ENCODE peak calls at places on chromosome 1, in nine cellular contexts. One of them, this sample, is unnamed.

GRCh38 chr1:59477286-59477685 is 180.4 kb downstream of the FGGY start:
- DNase-seq in ascending aorta: no peak
- DNase-seq in cardiac muscle cell: no peak
- DNase-seq in cardiac fibroblast: no peak
- DNase-seq in GM13976: no peak
- DNase-seq in lower leg skin: no peak
- DNase-seq in spleen: no peak
- DNase-seq in heart right ventricle: no peak
- DNase-seq in tibial artery: no peak
- DNase-seq in this sample: no peak

GRCh38 chr1:94551449-94551848 is 9.9 kb upstream of the F3 start:
- DNase-seq in lower leg skin: no peak
- DNase-seq in ascending aorta: no peak
- DNase-seq in tibial artery: no peak
- DNase-seq in spleen: no peak
- DNase-seq in GM13976: no peak
- DNase-seq in cardiac fibroblast: no peak
- DNase-seq in cardiac muscle cell: no peak
- DNase-seq in heart right ventricle: no peak
- DNase-seq in this sample: no peak

GRCh38 chr1:10561497-10561896 is 86.7 kb downstream of the PEX14 start:
- DNase-seq in tibial artery: no peak
- DNase-seq in cardiac muscle cell: peak
- DNase-seq in cardiac fibroblast: peak
- DNase-seq in heart right ventricle: no peak
- DNase-seq in ascending aorta: no peak
- DNase-seq in lower leg skin: no peak
- DNase-seq in GM13976: no peak
- DNase-seq in spleen: no peak
- DNase-seq in this sample: no peak

GRCh38 chr1:61259379-61260148 is 177.2 kb downstream of the NFIA start:
- DNase-seq in GM13976: no peak
- DNase-seq in heart right ventricle: no peak
- DNase-seq in lower leg skin: no peak
- DNase-seq in spleen: no peak
- DNase-seq in ascending aorta: no peak
- DNase-seq in cardiac muscle cell: peak
- DNase-seq in tibial artery: no peak
- DNase-seq in cardiac fibroblast: peak
- DNase-seq in this sample: no peak

GRCh38 chr1:156124557-156125483 is 10.3 kb downstream of the LMNA start:
- DNase-seq in ascending aorta: no peak
- DNase-seq in cardiac muscle cell: no peak
- DNase-seq in heart right ventricle: no peak
- DNase-seq in lower leg skin: peak
- DNase-seq in GM13976: no peak
- DNase-seq in cardiac fibroblast: peak
- DNase-seq in tibial artery: peak
- DNase-seq in spleen: no peak
- DNase-seq in this sample: no peak

GRCh38 chr1:65581120-65581519 is 160.7 kb downstream of the LEPR start:
- DNase-seq in spleen: no peak
- DNase-seq in cardiac muscle cell: peak
- DNase-seq in lower leg skin: no peak
- DNase-seq in cardiac fibroblast: peak
- DNase-seq in heart right ventricle: no peak
- DNase-seq in tibial artery: no peak
- DNase-seq in GM13976: no peak
- DNase-seq in ascending aorta: no peak
- DNase-seq in this sample: no peak

GRCh38 chr1:64229307-64229706 is 25.9 kb downstream of the UBE2U start:
- DNase-seq in cardiac fibroblast: no peak
- DNase-seq in tibial artery: no peak
- DNase-seq in spleen: no peak
- DNase-seq in lower leg skin: no peak
- DNase-seq in ascending aorta: no peak
- DNase-seq in GM13976: no peak
- DNase-seq in cardiac muscle cell: no peak
- DNase-seq in heart right ventricle: no peak
- DNase-seq in this sample: no peak

GRCh38 chr1:168084396-168085231 is 52.1 kb downstream of the GPR161 start:
- DNase-seq in tibial artery: peak
- DNase-seq in cardiac fibroblast: peak
- DNase-seq in ascending aorta: peak
- DNase-seq in lower leg skin: no peak
- DNase-seq in heart right ventricle: peak
- DNase-seq in GM13976: peak
- DNase-seq in cardiac muscle cell: peak
- DNase-seq in spleen: peak
- DNase-seq in this sample: no peak

GRCh38 chr1:241837901-241838300 is 10.1 kb upstream of the EXO1 start:
- DNase-seq in tibial artery: no peak
- DNase-seq in cardiac fibroblast: peak
- DNase-seq in GM13976: no peak
- DNase-seq in heart right ventricle: no peak
- DNase-seq in ascending aorta: no peak
- DNase-seq in cardiac muscle cell: peak
- DNase-seq in spleen: no peak
- DNase-seq in lower leg skin: no peak
- DNase-seq in this sample: no peak

GRCh38 chr1:96522927-96523326 is 198.7 kb upstream of the PTBP2 start:
- DNase-seq in cardiac fibroblast: no peak
- DNase-seq in cardiac muscle cell: no peak
- DNase-seq in GM13976: no peak
- DNase-seq in heart right ventricle: no peak
- DNase-seq in spleen: no peak
- DNase-seq in lower leg skin: no peak
- DNase-seq in tibial artery: no peak
- DNase-seq in ascending aorta: no peak
- DNase-seq in this sample: no peak

GRCh38 chr1:198064181-198064580 is 92.6 kb upstream of the NEK7 start:
- DNase-seq in cardiac fibroblast: no peak
- DNase-seq in GM13976: no peak
- DNase-seq in cardiac muscle cell: no peak
- DNase-seq in heart right ventricle: no peak
- DNase-seq in tibial artery: no peak
- DNase-seq in spleen: no peak
- DNase-seq in ascending aorta: no peak
- DNase-seq in lower leg skin: no peak
- DNase-seq in this sample: no peak

GRCh38 chr1:167824163-167824794 is 89.7 kb downstream of the ADCY10 start:
- DNase-seq in cardiac muscle cell: peak
- DNase-seq in spleen: no peak
- DNase-seq in heart right ventricle: no peak
- DNase-seq in ascending aorta: no peak
- DNase-seq in tibial artery: no peak
- DNase-seq in GM13976: no peak
- DNase-seq in lower leg skin: no peak
- DNase-seq in cardiac fibroblast: no peak
- DNase-seq in this sample: no peak

GRCh38 chr1:45478129-45478802 is 12.7 kb downstream of the TESK2 start:
- DNase-seq in spleen: no peak
- DNase-seq in cardiac fibroblast: peak
- DNase-seq in lower leg skin: no peak
- DNase-seq in ascending aorta: no peak
- DNase-seq in tibial artery: no peak
- DNase-seq in heart right ventricle: no peak
- DNase-seq in cardiac muscle cell: no peak
- DNase-seq in GM13976: no peak
- DNase-seq in this sample: no peak

DNA sequence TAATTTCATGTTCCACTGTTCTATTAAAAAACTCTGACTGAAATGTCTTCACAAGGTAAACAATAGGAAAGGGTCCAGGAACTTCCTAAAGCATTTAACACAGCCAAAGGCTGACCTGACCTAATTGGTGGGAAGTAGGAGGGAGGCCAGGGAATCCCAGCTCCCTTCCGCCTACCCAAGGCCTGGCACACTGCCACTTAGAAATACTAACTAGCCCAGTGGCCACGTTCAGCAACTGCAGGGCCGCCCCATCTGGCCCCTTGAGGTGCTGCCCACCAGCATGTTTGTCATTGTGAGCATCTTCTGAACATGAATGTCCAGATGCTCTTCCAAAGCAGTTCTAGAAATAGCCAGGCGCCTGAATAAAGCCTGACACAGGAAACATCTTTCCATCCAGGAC is 44.7 kb upstream of the BCL9 start:
- DNase-seq in tibial artery: no peak
- DNase-seq in spleen: no peak
- DNase-seq in GM13976: no peak
- DNase-seq in cardiac fibroblast: peak
- DNase-seq in heart right ventricle: peak
- DNase-seq in ascending aorta: peak
- DNase-seq in lower leg skin: no peak
- DNase-seq in cardiac muscle cell: peak
- DNase-seq in this sample: no peak
- TF ChIP-seq CTCF in tibial artery: peak
- TF ChIP-seq CTCF in spleen: peak
- TF ChIP-seq CTCF in GM13976: no peak
- TF ChIP-seq CTCF in cardiac fibroblast: peak
- TF ChIP-seq CTCF in heart right ventricle: peak
- TF ChIP-seq CTCF in ascending aorta: peak
- TF ChIP-seq CTCF in lower leg skin: no peak
- TF ChIP-seq CTCF in cardiac muscle cell: peak
- TF ChIP-seq CTCF in this sample: peak

DNA sequence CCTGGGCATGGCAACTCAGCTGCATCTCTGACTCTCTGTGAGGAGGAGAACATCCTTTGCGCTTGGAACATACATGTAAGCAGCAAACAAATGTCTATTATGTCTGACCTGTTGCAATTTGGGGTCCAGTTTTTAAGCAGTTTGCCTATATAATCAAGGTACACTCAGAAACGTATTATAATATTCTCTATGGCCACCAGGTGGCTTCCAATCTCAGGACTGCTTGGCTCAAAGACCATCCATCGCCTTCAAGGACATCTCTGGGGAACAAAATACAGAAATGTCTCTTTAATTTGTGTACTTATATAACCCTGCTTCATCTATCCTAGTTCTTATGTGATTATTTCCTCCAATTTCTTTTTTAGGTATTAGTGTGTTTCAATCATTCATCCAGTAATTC is 227.2 kb downstream of the OLFM3 start:
- DNase-seq in cardiac fibroblast: peak
- DNase-seq in lower leg skin: no peak
- DNase-seq in tibial artery: no peak
- DNase-seq in heart right ventricle: no peak
- DNase-seq in cardiac muscle cell: peak
- DNase-seq in ascending aorta: no peak
- DNase-seq in GM13976: no peak
- DNase-seq in spleen: no peak
- DNase-seq in this sample: no peak
- TF ChIP-seq CTCF in cardiac fibroblast: peak
- TF ChIP-seq CTCF in lower leg skin: no peak
- TF ChIP-seq CTCF in tibial artery: no peak
- TF ChIP-seq CTCF in heart right ventricle: no peak
- TF ChIP-seq CTCF in cardiac muscle cell: peak
- TF ChIP-seq CTCF in ascending aorta: no peak
- TF ChIP-seq CTCF in GM13976: no peak
- TF ChIP-seq CTCF in spleen: no peak
- TF ChIP-seq CTCF in this sample: peak

DNA sequence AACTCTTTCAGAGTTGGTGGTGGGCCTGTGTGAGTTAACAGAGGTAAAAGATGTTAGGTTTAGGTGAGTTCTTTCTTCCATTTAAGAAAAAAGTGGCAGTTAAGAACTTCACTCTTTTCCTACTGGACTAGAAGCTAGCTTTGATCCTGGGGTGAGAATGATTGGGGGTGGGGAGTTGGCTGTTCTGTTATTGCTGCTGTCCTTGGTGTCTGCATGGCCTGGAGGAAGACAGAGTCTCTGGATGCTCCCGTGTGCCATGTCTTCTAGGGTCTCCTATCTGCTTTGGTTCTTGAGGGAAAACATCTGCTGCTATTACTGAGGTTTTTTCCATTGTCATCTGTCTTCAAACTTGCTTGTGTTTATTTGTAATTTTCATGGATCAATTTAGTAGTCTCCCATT is 275.7 kb downstream of the HLX start:
- DNase-seq in lower leg skin: no peak
- DNase-seq in heart right ventricle: no peak
- DNase-seq in cardiac muscle cell: no peak
- DNase-seq in spleen: no peak
- DNase-seq in GM13976: no peak
- DNase-seq in cardiac fibroblast: no peak
- DNase-seq in ascending aorta: no peak
- DNase-seq in tibial artery: no peak
- DNase-seq in this sample: no peak
- TF ChIP-seq CTCF in lower leg skin: no peak
- TF ChIP-seq CTCF in heart right ventricle: no peak
- TF ChIP-seq CTCF in cardiac muscle cell: no peak
- TF ChIP-seq CTCF in spleen: no peak
- TF ChIP-seq CTCF in GM13976: no peak
- TF ChIP-seq CTCF in cardiac fibroblast: no peak
- TF ChIP-seq CTCF in ascending aorta: no peak
- TF ChIP-seq CTCF in tibial artery: no peak
- TF ChIP-seq CTCF in this sample: no peak

GRCh38 chr1:42737986-42738677 is 1.9 kb downstream of the CLDN19 start:
- DNase-seq in tibial artery: no peak
- DNase-seq in GM13976: no peak
- DNase-seq in ascending aorta: no peak
- DNase-seq in heart right ventricle: no peak
- DNase-seq in spleen: no peak
- DNase-seq in lower leg skin: no peak
- DNase-seq in cardiac muscle cell: no peak
- DNase-seq in cardiac fibroblast: no peak
- DNase-seq in this sample: no peak

GRCh38 chr1:42738678-42739226 is 1.3 kb downstream of the CLDN19 start:
- DNase-seq in heart right ventricle: no peak
- DNase-seq in lower leg skin: no peak
- DNase-seq in cardiac muscle cell: no peak
- DNase-seq in spleen: no peak
- DNase-seq in cardiac fibroblast: no peak
- DNase-seq in ascending aorta: no peak
- DNase-seq in GM13976: no peak
- DNase-seq in tibial artery: no peak
- DNase-seq in this sample: no peak

GRCh38 chr1:42736571-42737200 is 3.4 kb downstream of the CLDN19 start:
- DNase-seq in cardiac muscle cell: no peak
- DNase-seq in GM13976: no peak
- DNase-seq in heart right ventricle: no peak
- DNase-seq in cardiac fibroblast: no peak
- DNase-seq in tibial artery: no peak
- DNase-seq in spleen: no peak
- DNase-seq in ascending aorta: no peak
- DNase-seq in lower leg skin: no peak
- DNase-seq in this sample: no peak

GRCh38 chr1:42736152-42736551 is 3.9 kb downstream of the CLDN19 start:
- DNase-seq in tibial artery: no peak
- DNase-seq in cardiac fibroblast: peak
- DNase-seq in ascending aorta: no peak
- DNase-seq in GM13976: no peak
- DNase-seq in spleen: no peak
- DNase-seq in cardiac muscle cell: peak
- DNase-seq in heart right ventricle: no peak
- DNase-seq in lower leg skin: no peak
- DNase-seq in this sample: no peak

DNA sequence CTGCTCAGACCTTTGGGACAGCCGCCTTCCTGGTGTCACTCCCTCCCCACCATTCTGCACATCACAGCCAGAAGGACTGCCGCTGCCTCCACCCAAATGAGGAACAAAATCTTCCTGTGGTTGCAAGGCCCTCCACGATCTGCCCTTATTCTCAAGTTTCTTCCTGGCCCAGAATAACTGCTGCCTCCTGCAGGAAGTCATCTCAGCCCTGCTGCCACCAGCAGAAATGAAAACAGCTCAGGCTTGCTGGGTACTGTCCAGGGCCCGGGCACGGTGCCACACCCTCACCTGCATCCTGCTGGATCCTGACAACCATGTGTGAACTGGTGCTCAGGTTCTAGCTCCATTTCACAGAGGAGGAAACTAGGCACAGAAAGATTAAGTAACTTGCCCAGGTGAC is 2.8 kb downstream of the CLDN19 start:
- DNase-seq in lower leg skin: no peak
- DNase-seq in cardiac fibroblast: no peak
- DNase-seq in heart right ventricle: no peak
- DNase-seq in tibial artery: no peak
- DNase-seq in spleen: no peak
- DNase-seq in GM13976: peak
- DNase-seq in cardiac muscle cell: no peak
- DNase-seq in ascending aorta: no peak
- DNase-seq in this sample: no peak
- TF ChIP-seq CTCF in lower leg skin: no peak
- TF ChIP-seq CTCF in cardiac fibroblast: no peak
- TF ChIP-seq CTCF in heart right ventricle: no peak
- TF ChIP-seq CTCF in tibial artery: no peak
- TF ChIP-seq CTCF in spleen: no peak
- TF ChIP-seq CTCF in GM13976: peak
- TF ChIP-seq CTCF in cardiac muscle cell: no peak
- TF ChIP-seq CTCF in ascending aorta: no peak
- TF ChIP-seq CTCF in this sample: peak

This sample was measured in chondrocyte.